ENCODE peak calls at places on chromosome 4, in six cellular contexts. Q, B, X, P, V and Y are unnamed samples.

GRCh38 chr4:81424336-81424735 is 47.4 kb downstream of the RASGEF1B start:
- DNase-seq in Q (no peak), B (no peak), X (no peak), P (no peak), V (no peak), Y (no peak)

GRCh38 chr4:29983890-29984289 is 736.3 kb upstream of the PCDH7 start:
- DNase-seq in Q (no peak), B (no peak), X (no peak), P (no peak), V (no peak), Y (no peak)

GRCh38 chr4:122747068-122747467 is 14.6 kb downstream of the BBS12 start:
- DNase-seq in Q (no peak), B (no peak), X (no peak), P (no peak), V (no peak), Y (no peak)

GRCh38 chr4:161714022-161714751 is 449.6 kb downstream of the FSTL5 start:
- DNase-seq in Q (no peak), B (peak; percentile 95), X (no peak), P (peak; percentile 60), V (peak; percentile 89), Y (no peak)

GRCh38 chr4:143185253-143186107 is 763 bp downstream of the USP38 start:
- DNase-seq in Q (no peak), B (peak; percentile 48), X (no peak), P (peak; percentile 22), V (no peak), Y (no peak)

GRCh38 chr4:133464311-133464710 is 315.2 kb downstream of the PCDH10 start:
- DNase-seq in Q (no peak), B (peak; percentile 2), X (no peak), P (peak; percentile 13), V (no peak), Y (no peak)

GRCh38 chr4:73661646-73662119 is 41.4 kb upstream of the RASSF6 start:
- DNase-seq in Q (no peak), B (peak; percentile 98), X (no peak), P (peak; percentile 98), V (peak; percentile 100), Y (no peak)

GRCh38 chr4:119748853-119749252 is 120.2 kb upstream of the PDE5A start:
- DNase-seq in Q (no peak), B (no peak), X (no peak), P (peak; percentile 95), V (peak; percentile 67), Y (no peak)

GRCh38 chr4:109383823-109384222 is 49.8 kb upstream of the SEC24B start:
- DNase-seq in Q (no peak), B (no peak), X (no peak), P (no peak), V (no peak), Y (no peak)

GRCh38 chr4:1535926-1536578 is 129.8 kb upstream of the NKX1-1 start:
- DNase-seq in Q (no peak), B (no peak), X (no peak), P (no peak), V (no peak), Y (no peak)

GRCh38 chr4:133385161-133385954 is 236.3 kb downstream of the PCDH10 start:
- DNase-seq in Q (no peak), B (no peak), X (no peak), P (no peak), V (no peak), Y (no peak)

GRCh38 chr4:121070696-121071639 is 1.4 kb downstream of the NDNF start:
- DNase-seq in Q (no peak), B (no peak), X (no peak), P (peak; percentile 34), V (no peak), Y (no peak)

GRCh38 chr4:128484896-128485295 is 197.3 kb upstream of the PGRMC2 start:
- DNase-seq in Q (no peak), B (no peak), X (no peak), P (no peak), V (no peak), Y (no peak)

GRCh38 chr4:111228874-111229273 is 606.0 kb upstream of the PITX2 start:
- DNase-seq in Q (no peak), B (no peak), X (no peak), P (peak; percentile 74), V (peak; percentile 57), Y (no peak)

GRCh38 chr4:147704846-147705245 is 20.9 kb upstream of the PRMT9 start:
- DNase-seq in Q (no peak), B (no peak), X (no peak), P (no peak), V (no peak), Y (no peak)

GRCh38 chr4:28228575-28228974 is 1367.9 kb downstream of the STIM2 start:
- DNase-seq in Q (no peak), B (no peak), X (no peak), P (peak; percentile 61), V (no peak), Y (no peak)

GRCh38 chr4:140141196-140141845 is 12.7 kb downstream of the MAML3 start:
- DNase-seq in Q (no peak), B (no peak), X (no peak), P (no peak), V (no peak), Y (no peak)

GRCh38 chr4:169663894-169664293 is 43.5 kb downstream of the CLCN3 start:
- DNase-seq in Q (no peak), B (peak; percentile 40), X (no peak), P (peak; percentile 4), V (peak; percentile 68), Y (peak; percentile 41)

GRCh38 chr4:42306221-42307109 is 90.8 kb upstream of the SHISA3 start:
- DNase-seq in Q (no peak), B (no peak), X (no peak), P (no peak), V (no peak), Y (no peak)

GRCh38 chr4:119523399-119523798 is 105.2 kb downstream of the PDE5A start:
- DNase-seq in Q (no peak), B (no peak), X (no peak), P (no peak), V (peak; percentile 57), Y (no peak)

GRCh38 chr4:6681191-6681590 is 12.5 kb upstream of the S100P start:
- DNase-seq in Q (no peak), B (no peak), X (no peak), P (no peak), V (no peak), Y (no peak)

GRCh38 chr4:9762823-9763475 is 18.5 kb upstream of the DRD5 start:
- DNase-seq in Q (no peak), B (peak; percentile 68), X (peak; percentile 38), P (peak; percentile 72), V (peak; percentile 12), Y (peak; percentile 17)

GRCh38 chr4:6192245-6192644 is 8.1 kb downstream of the JAKMIP1 start:
- DNase-seq in Q (no peak), B (no peak), X (no peak), P (no peak), V (no peak), Y (no peak)

GRCh38 chr4:16289872-16290554 is 63.7 kb upstream of the TAPT1 start:
- DNase-seq in Q (no peak), B (no peak), X (no peak), P (peak; percentile 49), V (peak; percentile 8), Y (no peak)

GRCh38 chr4:38177035-38177791 is 217.0 kb downstream of the PTTG2 start:
- DNase-seq in Q (peak; percentile 28), B (no peak), X (no peak), P (no peak), V (peak; percentile 38), Y (no peak)

GRCh38 chr4:89438102-89438831 is 130.7 kb upstream of the GPRIN3 start:
- DNase-seq in Q (no peak), B (peak; percentile 44), X (no peak), P (peak; percentile 51), V (no peak), Y (peak; percentile 0)

GRCh38 chr4:165906272-165906671 is 33.2 kb downstream of the TLL1 start:
- DNase-seq in Q (no peak), B (no peak), X (no peak), P (no peak), V (no peak), Y (no peak)

GRCh38 chr4:74370912-74371311 is 6.0 kb downstream of the EREG start:
- DNase-seq in Q (no peak), B (peak; percentile 58), X (no peak), P (peak; percentile 67), V (peak; percentile 25), Y (no peak)

GRCh38 chr4:86848136-86848535 is 1.0 kb downstream of the SLC10A6 start:
- DNase-seq in Q (no peak), B (no peak), X (no peak), P (peak; percentile 84), V (peak; percentile 62), Y (no peak)

GRCh38 chr4:56465599-56466295 is 1.7 kb upstream of the SRP72 start:
- DNase-seq in Q (no peak), B (peak; percentile 56), X (no peak), P (peak; percentile 47), V (peak; percentile 49), Y (no peak)

GRCh38 chr4:100098011-100098545 is 92.2 kb downstream of the DDIT4L start:
- DNase-seq in Q (no peak), B (no peak), X (no peak), P (no peak), V (no peak), Y (no peak)

GRCh38 chr4:24912252-24913098 is at the start of gene CCDC149:
- DNase-seq in Q (no peak), B (peak; percentile 61), X (peak; percentile 34), P (peak; percentile 75), V (peak; percentile 55), Y (no peak)

GRCh38 chr4:52670739-52671138 is 11.6 kb upstream of the USP46 start:
- DNase-seq in Q (no peak), B (no peak), X (no peak), P (no peak), V (no peak), Y (no peak)

GRCh38 chr4:182918791-182919302 is 1.7 kb upstream of the DCTD start:
- DNase-seq in Q (no peak), B (peak; percentile 10), X (no peak), P (no peak), V (no peak), Y (no peak)

GRCh38 chr4:148007303-148007702 is 275.4 kb downstream of the ARHGAP10 start:
- DNase-seq in Q (no peak), B (peak; percentile 98), X (no peak), P (peak; percentile 99), V (peak; percentile 99), Y (no peak)